ENCODE peak calls at places on chromosomes 12 and 14, in five cellular contexts. G is uterus, Q is adrenal gland, H is lower lobe of right lung, F is GM23338. J is an unnamed sample. For H3K4me1, the result is how much of the 10 kb centered on the place peaks cover.

GRCh38 chr14:45251912-45252311 is 1.1 kb downstream of the MIS18BP1 start:
- DNase-seq in G (no peak), Q (no peak), H (no peak), F (no peak), J (no peak)

GRCh38 chr14:38848243-38848642 is 254.8 kb downstream of the SEC23A start:
- DNase-seq in G (no peak), Q (no peak), H (no peak), F (no peak), J (no peak)

GRCh38 chr14:60311417-60311816 is 62.4 kb downstream of the PPM1A start:
- DNase-seq in G (no peak), Q (no peak), H (no peak), F (no peak), J (no peak)

GRCh38 chr14:70897475-70897874 is 9.8 kb upstream of the PCNX1 start:
- DNase-seq in G (no peak), Q (no peak), H (no peak), F (no peak), J (no peak)

GRCh38 chr14:34766611-34767010 is 52.2 kb upstream of the CFL2 start:
- DNase-seq in G (no peak), Q (no peak), H (no peak), F (no peak), J (no peak)

GRCh38 chr12:18700254-18700653 is 37.6 kb downstream of the PLCZ1 start:
- DNase-seq in G (peak), Q (peak), H (no peak), F (no peak), J (peak)

GRCh38 chr14:71266994-71267636 is 359.9 kb downstream of the PCNX1 start:
- DNase-seq in G (no peak), Q (no peak), H (no peak), F (no peak), J (no peak)

GRCh38 chr12:10941916-10942607 is 3.0 kb upstream of the TAS2R14 start:
- DNase-seq in G (no peak), Q (no peak), H (no peak), F (peak), J (no peak)

GRCh38 chr12:68420225-68421008 is 88.3 kb upstream of the MDM1 start:
- DNase-seq in G (no peak), Q (peak), H (no peak), F (no peak), J (no peak)

GRCh38 chr14:103186241-103186835 is 63.1 kb downstream of the TNFAIP2 start:
- DNase-seq in G (no peak), Q (no peak), H (no peak), F (no peak), J (no peak)

GRCh38 chr12:51689972-51690371 is 98.9 kb downstream of the SCN8A start:
- DNase-seq in G (no peak), Q (no peak), H (no peak), F (no peak), J (no peak)

GRCh38 chr12:6925239-6925542 is 2.6 kb upstream of the ATN1 start:
- DNase-seq in G (no peak), Q (no peak), H (peak), F (no peak), J (no peak)

GRCh38 chr14:90140956-90141316 is 79.1 kb downstream of the KCNK13 start:
- DNase-seq in G (no peak), Q (no peak), H (no peak), F (peak), J (no peak)

GRCh38 chr14:40028991-40029390 is 596.8 kb upstream of the FBXO33 start:
- DNase-seq in G (no peak), Q (no peak), H (no peak), F (no peak), J (no peak)

GRCh38 chr14:74525361-74525851 is 31.8 kb downstream of the ISCA2 start:
- DNase-seq in G (no peak), Q (no peak), H (no peak), F (no peak), J (no peak)

GRCh38 chr12:47276253-47277070 is 196.7 kb upstream of the AMIGO2 start:
- DNase-seq in G (no peak), Q (peak), H (no peak), F (no peak), J (no peak)

GRCh38 chr12:91404362-91404899 is 221.8 kb upstream of the DCN start:
- DNase-seq in G (no peak), Q (no peak), H (no peak), F (no peak), J (no peak)

GRCh38 chr12:87015352-87015751 is 759.2 kb upstream of the MGAT4C start:
- DNase-seq in G (no peak), Q (no peak), H (no peak), F (no peak), J (no peak)

GRCh38 chr12:50986961-50987737 is 34.8 kb downstream of the HIGD1C start:
- DNase-seq in G (peak), Q (peak), H (no peak), F (peak), J (no peak)

GRCh38 chr12:16612647-16613046 is 6.7 kb upstream of the LMO3 start:
- DNase-seq in G (no peak), Q (no peak), H (no peak), F (no peak), J (no peak)

GRCh38 chr12:113835433-113835832 is 130.7 kb downstream of the RBM19 start:
- DNase-seq in G (no peak), Q (no peak), H (no peak), F (no peak), J (no peak)

GRCh38 chr12:113835913-113836312 is 130.2 kb downstream of the RBM19 start:
- DNase-seq in G (no peak), Q (no peak), H (no peak), F (no peak), J (no peak)

GRCh38 chr12:113837059-113837458 is 129.1 kb downstream of the RBM19 start:
- DNase-seq in G (no peak), Q (no peak), H (no peak), F (no peak), J (no peak)

GRCh38 chr12:113838896-113839295 is 127.2 kb downstream of the RBM19 start:
- DNase-seq in G (no peak), Q (no peak), H (no peak), F (no peak), J (no peak)

GRCh38 chr12:113837528-113838296 is 128.4 kb downstream of the RBM19 start:
- DNase-seq in G (no peak), Q (no peak), H (no peak), F (no peak), J (no peak)
- TF ChIP-seq CTCF in G (no peak), Q (no peak), H (no peak), F (no peak), J (no peak)

GRCh38 chr12:74641694-74642093 is 104.1 kb downstream of the ATXN7L3B start:
- DNase-seq in G (no peak), Q (no peak), H (no peak), F (no peak), J (no peak)
- H3K4me3 ChIP-seq in G (no peak), Q (no peak), H (no peak), F (no peak), J (no peak)

GRCh38 chr14:104973215-104974145 is 4.7 kb downstream of the AHNAK2 start:
- DNase-seq in G (peak), Q (peak), H (peak), F (no peak), J (peak)

GRCh38 chr14:104971447-104972240 is 6.5 kb downstream of the AHNAK2 start:
- DNase-seq in G (no peak), Q (no peak), H (peak), F (no peak), J (peak)

GRCh38 chr14:104974146-104974541 is 4.0 kb downstream of the AHNAK2 start:
- DNase-seq in G (no peak), Q (no peak), H (peak), F (no peak), J (no peak)

GRCh38 chr14:104970231-104971068 is 7.7 kb downstream of the AHNAK2 start:
- DNase-seq in G (peak), Q (no peak), H (peak), F (peak), J (peak)

DNA sequence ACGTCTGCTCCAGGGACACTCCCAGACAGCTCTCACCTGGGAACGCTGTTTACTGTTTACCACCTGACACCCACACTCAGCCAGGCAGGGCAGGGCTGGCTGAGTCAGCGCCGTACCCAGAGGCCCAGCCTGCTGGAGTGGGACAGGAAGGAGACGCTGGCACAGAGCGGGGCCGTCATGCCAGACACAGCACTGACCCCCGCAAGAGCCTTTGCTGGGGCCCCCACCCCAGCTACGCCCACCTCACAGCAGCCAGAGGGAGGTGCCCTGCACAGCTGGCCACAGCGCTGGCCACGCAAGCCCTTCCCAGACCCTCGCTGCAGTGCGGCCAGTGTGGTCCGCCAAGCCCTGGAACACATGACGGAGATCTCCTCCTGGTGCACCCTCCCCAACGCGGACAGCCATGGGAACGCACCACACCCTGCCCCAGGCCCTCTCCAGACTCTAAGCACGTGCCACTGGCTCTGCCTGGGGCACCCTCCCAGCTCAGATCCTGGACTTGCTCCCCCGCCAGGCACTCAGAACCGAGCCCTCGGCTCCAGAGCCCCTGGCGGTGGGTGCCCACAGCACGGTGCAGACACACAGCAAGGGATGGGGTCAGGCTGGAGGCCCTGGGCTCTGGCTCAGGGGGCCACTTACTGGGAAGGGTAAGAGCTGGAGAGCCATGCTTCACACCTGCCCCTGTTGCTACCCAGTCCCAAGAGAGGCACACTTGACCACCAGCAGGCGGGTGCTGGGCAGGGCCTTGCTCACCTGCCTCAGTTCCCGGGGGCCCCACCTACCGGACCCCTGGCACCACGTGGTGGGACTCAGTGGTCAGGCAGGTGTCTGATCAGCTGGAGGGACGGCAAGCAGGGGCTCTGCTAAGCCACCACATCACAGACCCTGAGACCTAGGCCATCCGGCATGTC is 5.6 kb downstream of the AHNAK2 start:
- DNase-seq in G (peak), Q (no peak), H (peak), F (no peak), J (peak)
- H3K4me1 ChIP-seq in G (under half), Q (under half), H (half or more), F (under half), J (half or more)

GRCh38 chr12:55820679-55821078 is 2.8 kb downstream of the ORMDL2 start:
- DNase-seq in G (no peak), Q (no peak), H (no peak), F (peak), J (no peak)
- TF ChIP-seq CTCF in G (no peak), Q (no peak), H (no peak), F (peak), J (no peak)

GRCh38 chr12:110619534-110619953 is 5.6 kb downstream of the TCTN1 start:
- DNase-seq in G (no peak), Q (no peak), H (no peak), F (no peak), J (no peak)
- H3K4me3 ChIP-seq in G (no peak), Q (no peak), H (no peak), F (no peak), J (no peak)

GRCh38 chr14:68975667-68976066 is 3.4 kb downstream of the ACTN1 start:
- DNase-seq in G (peak), Q (peak), H (no peak), F (no peak), J (no peak)
- H3K4me1 ChIP-seq in G (under half), Q (under half), H (under half), F (under half), J (under half)

GRCh38 chr12:55743131-55743921 is 404 bp downstream of the GDF11 start:
- DNase-seq in G (peak), Q (no peak), H (peak), F (peak), J (no peak)
- TF ChIP-seq CTCF in G (no peak), Q (no peak), H (no peak), F (no peak), J (no peak)

GRCh38 chr12:108516511-108517275 is 1.6 kb downstream of the FICD start:
- DNase-seq in G (no peak), Q (no peak), H (no peak), F (peak), J (no peak)

GRCh38 chr12:108511633-108512540 is 3.2 kb upstream of the FICD start:
- DNase-seq in G (peak), Q (peak), H (peak), F (peak), J (peak)

GRCh38 chr12:108514973-108515814 is at the start of gene FICD:
- DNase-seq in G (peak), Q (peak), H (peak), F (peak), J (peak)

GRCh38 chr12:108515916-108516315 is 839 bp downstream of the FICD start:
- DNase-seq in G (no peak), Q (no peak), H (no peak), F (no peak), J (no peak)

GRCh38 chr12:108514468-108514972 is 557 bp upstream of the FICD start:
- DNase-seq in G (no peak), Q (no peak), H (no peak), F (no peak), J (no peak)
- H3K4me3 ChIP-seq in G (peak), Q (peak), H (peak), F (peak), J (peak)

DNA sequence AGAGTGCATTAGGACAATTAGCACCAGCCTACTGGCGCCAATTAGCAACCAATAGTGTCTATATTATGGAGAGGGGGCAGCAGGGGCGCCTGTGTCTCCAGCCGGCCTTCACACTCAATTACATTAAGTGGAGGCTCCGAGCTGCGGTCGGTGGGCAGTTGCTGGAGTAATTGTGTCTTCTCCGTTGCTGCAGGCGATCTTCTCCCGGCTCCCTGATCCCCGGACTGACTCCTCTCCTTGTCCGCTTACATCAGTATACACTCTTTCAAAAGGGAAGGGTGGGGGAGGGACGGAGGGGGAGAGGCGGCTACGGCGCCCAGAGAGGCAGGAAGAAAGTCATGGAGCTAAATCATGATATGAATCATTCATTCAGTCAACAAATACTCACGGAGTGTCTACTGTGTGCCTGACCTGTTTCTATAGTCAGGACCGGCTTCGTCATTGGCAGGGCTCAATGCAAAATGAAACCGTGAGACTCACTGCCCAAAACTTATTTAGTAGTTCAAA is 707.2 kb downstream of the MED13L start:
- DNase-seq in G (no peak), Q (no peak), H (no peak), F (no peak), J (no peak)
- H3K4me1 ChIP-seq in G (under half), Q (under half), H (under half), F (under half), J (under half)